ENCODE peak calls at places on chromosome 1, in eight cellular contexts. R, E, X, W, K, U, H and C are unnamed samples.

GRCh38 chr1:41419584-41420295 is 58.5 kb downstream of the FOXO6 start:
- DNase-seq in R (no peak), E (no peak), X (no peak), W (no peak), K (no peak), U (no peak), H (no peak), C (no peak)

GRCh38 chr1:55468438-55468837 is 253.3 kb upstream of the USP24 start:
- DNase-seq in R (no peak), E (no peak), X (no peak), W (peak; percentile 31), K (no peak), U (no peak), H (no peak), C (no peak)

GRCh38 chr1:219412772-219413171 is 200.1 kb downstream of the ZC3H11B start:
- DNase-seq in R (no peak), E (no peak), X (no peak), W (no peak), K (no peak), U (no peak), H (no peak), C (no peak)

GRCh38 chr1:97996880-97997279 is 76.0 kb upstream of the DPYD start:
- DNase-seq in R (no peak), E (no peak), X (no peak), W (no peak), K (no peak), U (no peak), H (no peak), C (no peak)

GRCh38 chr1:43237131-43237530 is 32.7 kb upstream of the TMEM125 start:
- DNase-seq in R (no peak), E (no peak), X (no peak), W (no peak), K (no peak), U (no peak), H (no peak), C (no peak)

GRCh38 chr1:19512545-19512944 is 27.2 kb upstream of the CAPZB start:
- DNase-seq in R (no peak), E (no peak), X (no peak), W (no peak), K (no peak), U (no peak), H (no peak), C (no peak)

GRCh38 chr1:7634841-7635240 is 136.3 kb upstream of the VAMP3 start:
- DNase-seq in R (no peak), E (no peak), X (no peak), W (no peak), K (no peak), U (no peak), H (no peak), C (no peak)

GRCh38 chr1:39711359-39712340 is 20.4 kb upstream of the HPCAL4 start:
- DNase-seq in R (peak; percentile 95), E (peak; percentile 52), X (no peak), W (no peak), K (peak; percentile 89), U (no peak), H (no peak), C (no peak)

GRCh38 chr1:180167021-180167701 is 12.5 kb downstream of the QSOX1 start:
- DNase-seq in R (no peak), E (no peak), X (no peak), W (peak; percentile 62), K (no peak), U (no peak), H (no peak), C (no peak)

GRCh38 chr1:23286401-23286800 is 57.7 kb downstream of the HNRNPR start:
- DNase-seq in R (no peak), E (no peak), X (no peak), W (no peak), K (no peak), U (no peak), H (no peak), C (no peak)

GRCh38 chr1:18972531-18972930 is 16.1 kb upstream of the IFFO2 start:
- DNase-seq in R (no peak), E (no peak), X (no peak), W (no peak), K (no peak), U (no peak), H (no peak), C (no peak)

GRCh38 chr1:154743536-154744036 is 126.5 kb downstream of the KCNN3 start:
- DNase-seq in R (no peak), E (no peak), X (no peak), W (no peak), K (no peak), U (no peak), H (no peak), C (no peak)

GRCh38 chr1:26546819-26547218 is 17.3 kb downstream of the RPS6KA1 start:
- DNase-seq in R (no peak), E (no peak), X (no peak), W (no peak), K (no peak), U (no peak), H (no peak), C (no peak)

DNA sequence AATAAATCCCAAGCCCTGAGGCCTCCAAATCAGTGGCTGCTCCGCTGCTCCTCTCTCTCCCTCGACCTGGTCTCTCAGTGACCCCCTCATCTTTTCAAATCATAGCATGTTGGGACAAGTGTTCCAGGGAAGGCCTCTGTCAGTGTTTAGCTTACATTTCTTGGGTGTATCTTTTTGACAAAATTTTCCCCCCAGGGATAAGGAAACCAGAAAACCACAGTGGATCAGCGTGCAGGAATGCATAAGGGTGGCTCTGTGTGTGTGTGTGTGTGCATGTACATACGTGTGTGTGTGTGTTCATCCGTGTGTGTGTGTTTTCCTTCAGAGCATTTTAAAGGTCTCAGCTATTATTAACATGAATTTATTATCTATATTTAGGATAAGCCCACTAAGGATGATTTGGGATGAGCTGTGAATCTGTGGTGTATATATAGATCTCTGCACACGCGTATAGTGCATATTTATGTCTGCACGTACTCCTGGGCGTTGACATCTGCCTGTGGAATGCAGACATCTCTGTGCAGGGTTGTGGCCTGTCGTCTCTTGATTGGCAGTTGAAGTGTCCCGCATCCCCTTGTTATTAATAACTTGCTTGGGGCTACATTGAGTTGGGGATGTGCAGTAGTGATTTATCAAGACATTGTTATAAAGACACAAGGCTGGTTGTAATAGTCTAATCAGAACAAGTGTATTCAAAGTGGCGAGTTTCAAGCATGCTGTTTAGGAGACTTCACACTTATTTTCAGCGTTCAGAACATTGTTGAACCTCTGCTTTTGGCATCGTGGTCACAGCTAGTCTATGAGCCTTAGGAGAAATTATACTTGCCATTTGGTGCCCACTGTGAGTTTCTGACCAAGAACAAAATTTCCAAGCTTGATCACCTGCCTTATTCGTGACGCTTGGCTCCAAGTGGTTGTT is 55.6 kb downstream of the GALNT2 start:
- DNase-seq in R (no peak), E (no peak), X (no peak), W (no peak), K (no peak), U (no peak), H (no peak), C (no peak)
- H3K27ac ChIP-seq in R (no peak overlapping the region), E (no peak overlapping the region), X (no peak overlapping the region), W (no peak overlapping the region), K (no peak overlapping the region), U (no peak overlapping the region), H (peak overlapping the region; percentile 95), C (no peak overlapping the region)

DNA sequence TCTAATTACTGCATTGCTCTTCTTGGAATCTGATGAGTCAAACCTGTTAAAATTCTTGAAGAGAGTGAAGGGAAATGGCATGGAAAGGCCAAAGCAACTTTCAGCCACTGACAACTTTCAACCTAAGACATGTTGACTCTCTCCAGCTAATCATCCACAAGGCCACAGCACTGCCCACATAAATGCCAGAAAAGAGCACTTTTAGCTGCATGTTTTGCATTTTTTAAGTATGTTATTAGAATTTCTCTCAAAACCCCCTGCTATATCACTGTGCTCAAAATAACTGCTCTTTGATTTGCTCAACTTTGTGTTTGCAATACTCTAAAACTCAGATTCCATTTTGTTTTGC is 352.5 kb downstream of the ADGRL2 start:
- DNase-seq in R (no peak), E (no peak), X (no peak), W (no peak), K (no peak), U (no peak), H (no peak), C (no peak)
- TF ChIP-seq REST in R (no peak), E (no peak), X (no peak), W (no peak), K (no peak), U (no peak), H (no peak), C (no peak)

DNA sequence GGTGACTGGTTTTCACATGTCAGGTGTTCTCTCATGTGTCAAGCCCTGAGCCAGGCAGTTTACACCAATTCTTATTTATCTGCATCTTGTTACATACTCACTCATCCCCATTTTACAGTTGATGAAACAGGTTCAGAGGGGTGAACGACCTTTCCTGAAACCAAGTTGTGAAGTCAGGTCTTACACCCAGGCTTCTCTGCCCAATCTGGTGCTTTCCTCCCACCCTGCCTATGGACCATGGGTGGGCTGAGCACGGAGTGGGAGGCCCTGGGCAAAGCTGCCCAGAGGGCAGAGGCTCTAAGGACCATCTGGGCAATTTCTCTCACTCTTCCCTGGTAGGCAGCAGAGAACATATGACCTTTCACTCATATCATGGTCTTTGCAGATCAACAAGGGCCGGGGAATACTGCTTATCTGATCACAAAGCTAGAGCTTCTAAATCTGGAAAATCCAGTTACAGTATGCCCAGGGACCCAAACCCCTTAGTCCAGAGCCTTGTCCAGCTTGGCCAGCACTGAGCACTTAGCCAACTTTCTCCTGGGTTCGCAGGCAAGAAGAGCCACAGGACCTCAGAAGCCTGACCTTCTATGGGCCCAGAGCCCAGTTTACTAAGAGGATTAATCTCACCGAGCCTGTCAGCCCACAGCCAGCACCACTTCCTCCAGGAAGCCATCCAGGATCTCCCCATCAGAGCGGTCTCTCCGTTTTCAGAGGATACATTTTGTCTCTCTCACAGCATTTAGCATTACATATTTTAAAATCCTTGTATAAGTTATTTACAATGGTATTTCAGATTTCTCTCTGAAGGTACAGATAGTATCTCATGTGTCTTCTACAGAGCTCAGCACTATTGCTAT is 16.0 kb upstream of the TTC39A start:
- DNase-seq in R (no peak), E (no peak), X (no peak), W (peak; percentile 41), K (no peak), U (no peak), H (no peak), C (no peak)
- H3K27me3 ChIP-seq in R (peaks cover 15% of the 10 kb centered on the region), E (peaks cover 5% of the 10 kb centered on the region), X (no peaks in the 10 kb centered on the region), W (no peaks in the 10 kb centered on the region), K (no peaks in the 10 kb centered on the region), U (no peaks in the 10 kb centered on the region), H (peaks cover 5% of the 10 kb centered on the region), C (peaks cover 17% of the 10 kb centered on the region)

GRCh38 chr1:151455231-151455630 is 4.1 kb downstream of the POGZ start:
- DNase-seq in R (no peak), E (no peak), X (no peak), W (no peak), K (no peak), U (no peak), H (no peak), C (no peak)
- H3K27ac ChIP-seq in R (no peak overlapping the region), E (no peak overlapping the region), X (no peak overlapping the region), W (no peak overlapping the region), K (no peak overlapping the region), U (no peak overlapping the region), H (no peak overlapping the region), C (peak overlapping the region; percentile 35)

GRCh38 chr1:118151312-118151937 is 33.6 kb downstream of the SPAG17 start:
- DNase-seq in R (peak; percentile 76), E (peak; percentile 23), X (peak; percentile 39), W (peak; percentile 10), K (peak; percentile 36), U (peak; percentile 46), H (peak; percentile 8), C (peak; percentile 19)
- TF ChIP-seq REST in R (no peak), E (no peak), X (no peak), W (no peak), K (no peak), U (no peak), H (no peak), C (no peak)